ENCODE peak calls at places on chromosomes 1 and 21, in four cellular contexts. One of them, this sample, is unnamed.

GRCh38 chr1:207404849-207405525 is 49.1 kb upstream of the CR2 start:
- DNase-seq in OCI-LY7: peak; percentile 78
- DNase-seq in K562: peak; percentile 66
- DNase-seq in neuronal stem cell: peak; percentile 26
- DNase-seq in this sample: peak; percentile 76

GRCh38 chr1:182998482-182998881 is 24.7 kb upstream of the LAMC1 start:
- DNase-seq in OCI-LY7: no peak
- DNase-seq in neuronal stem cell: no peak
- DNase-seq in K562: no peak
- DNase-seq in this sample: no peak

GRCh38 chr1:77056525-77056924 is 162.7 kb downstream of the PIGK start:
- DNase-seq in OCI-LY7: no peak
- DNase-seq in K562: no peak
- DNase-seq in neuronal stem cell: no peak
- DNase-seq in this sample: no peak

GRCh38 chr1:207430602-207431001 is 23.5 kb upstream of the CR2 start:
- DNase-seq in neuronal stem cell: no peak
- DNase-seq in K562: no peak
- DNase-seq in OCI-LY7: peak; percentile 51
- DNase-seq in this sample: no peak

GRCh38 chr1:209356909-209357498 is 226.5 kb upstream of the CAMK1G start:
- DNase-seq in OCI-LY7: no peak
- DNase-seq in K562: no peak
- DNase-seq in neuronal stem cell: no peak
- DNase-seq in this sample: no peak

GRCh38 chr1:205510951-205511330 is 6.5 kb downstream of the CDK18 start:
- DNase-seq in K562: no peak
- DNase-seq in OCI-LY7: no peak
- DNase-seq in neuronal stem cell: no peak
- DNase-seq in this sample: no peak

GRCh38 chr1:224333939-224334701 is 4.1 kb upstream of the NVL start:
- DNase-seq in neuronal stem cell: no peak
- DNase-seq in K562: no peak
- DNase-seq in OCI-LY7: no peak
- DNase-seq in this sample: no peak

GRCh38 chr1:24557220-24557619 is 1.3 kb downstream of the NCMAP start:
- DNase-seq in neuronal stem cell: no peak
- DNase-seq in K562: no peak
- DNase-seq in OCI-LY7: no peak
- DNase-seq in this sample: no peak

GRCh38 chr1:37157634-37158033 is 123.3 kb upstream of the GRIK3 start:
- DNase-seq in OCI-LY7: no peak
- DNase-seq in neuronal stem cell: no peak
- DNase-seq in K562: no peak
- DNase-seq in this sample: no peak

GRCh38 chr1:208652300-208653160 is 408.3 kb upstream of the PLXNA2 start:
- DNase-seq in K562: peak; percentile 70
- DNase-seq in OCI-LY7: peak; percentile 37
- DNase-seq in neuronal stem cell: peak; percentile 45
- DNase-seq in this sample: peak; percentile 81

GRCh38 chr1:109863699-109864062 is 47.0 kb upstream of the CSF1 start:
- DNase-seq in K562: no peak
- DNase-seq in OCI-LY7: no peak
- DNase-seq in neuronal stem cell: no peak
- DNase-seq in this sample: no peak

GRCh38 chr1:83593073-83593472 is 405.9 kb downstream of the TTLL7 start:
- DNase-seq in K562: no peak
- DNase-seq in OCI-LY7: peak; percentile 21
- DNase-seq in neuronal stem cell: peak; percentile 12
- DNase-seq in this sample: no peak
- H3K9me3 ChIP-seq in K562: no peaks in the 10 kb centered on the region
- H3K9me3 ChIP-seq in OCI-LY7: no peaks in the 10 kb centered on the region
- H3K9me3 ChIP-seq in neuronal stem cell: peaks cover under 1% of the 10 kb centered on the region
- H3K9me3 ChIP-seq in this sample: no peaks in the 10 kb centered on the region

GRCh38 chr1:23050201-23050600 is 30.9 kb downstream of the KDM1A start:
- DNase-seq in OCI-LY7: no peak
- DNase-seq in neuronal stem cell: no peak
- DNase-seq in K562: no peak
- DNase-seq in this sample: no peak
- H3K36me3 ChIP-seq in OCI-LY7: peaks cover 44% of the 10 kb centered on the region
- H3K36me3 ChIP-seq in neuronal stem cell: peaks cover 9% of the 10 kb centered on the region
- H3K36me3 ChIP-seq in K562: peaks cover 52% of the 10 kb centered on the region
- H3K36me3 ChIP-seq in this sample: no peaks in the 10 kb centered on the region

GRCh38 chr1:153699768-153700167 is 21.3 kb downstream of the NPR1 start:
- DNase-seq in OCI-LY7: no peak
- DNase-seq in K562: no peak
- DNase-seq in neuronal stem cell: no peak
- DNase-seq in this sample: no peak

GRCh38 chr1:153699116-153699515 is 20.6 kb downstream of the NPR1 start:
- DNase-seq in OCI-LY7: no peak
- DNase-seq in neuronal stem cell: no peak
- DNase-seq in K562: peak; percentile 18
- DNase-seq in this sample: no peak

GRCh38 chr1:153697191-153697872 is 18.8 kb downstream of the NPR1 start:
- DNase-seq in OCI-LY7: no peak
- DNase-seq in K562: peak; percentile 93
- DNase-seq in neuronal stem cell: no peak
- DNase-seq in this sample: peak; percentile 41

GRCh38 chr1:153697873-153698647 is 19.6 kb downstream of the NPR1 start:
- DNase-seq in OCI-LY7: no peak
- DNase-seq in K562: peak; percentile 55
- DNase-seq in neuronal stem cell: no peak
- DNase-seq in this sample: no peak

DNA sequence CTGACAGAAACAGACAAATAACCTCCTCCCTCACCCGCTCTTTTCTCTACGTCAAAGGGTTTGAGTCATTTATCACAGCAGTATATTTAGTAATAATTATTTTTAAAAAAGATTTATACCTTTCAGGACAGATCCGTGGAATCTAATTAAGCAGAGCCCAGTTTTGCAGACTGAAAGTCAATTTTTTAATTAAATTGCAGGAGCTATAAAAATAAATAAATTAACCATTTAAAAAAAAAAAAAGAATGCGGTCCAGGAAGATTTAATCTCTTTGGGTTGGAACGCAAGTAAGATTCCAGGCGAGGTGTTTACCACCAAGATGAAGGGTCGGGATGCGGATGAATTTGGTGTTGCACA is 20.1 kb downstream of the NPR1 start:
- DNase-seq in OCI-LY7: no peak
- DNase-seq in neuronal stem cell: no peak
- DNase-seq in K562: no peak
- DNase-seq in this sample: no peak
- H3K4me2 ChIP-seq in OCI-LY7: no peak overlapping the region
- H3K4me2 ChIP-seq in neuronal stem cell: no peak overlapping the region
- H3K4me2 ChIP-seq in K562: peak overlapping the region; percentile 70
- H3K4me2 ChIP-seq in this sample: no peak overlapping the region

DNA sequence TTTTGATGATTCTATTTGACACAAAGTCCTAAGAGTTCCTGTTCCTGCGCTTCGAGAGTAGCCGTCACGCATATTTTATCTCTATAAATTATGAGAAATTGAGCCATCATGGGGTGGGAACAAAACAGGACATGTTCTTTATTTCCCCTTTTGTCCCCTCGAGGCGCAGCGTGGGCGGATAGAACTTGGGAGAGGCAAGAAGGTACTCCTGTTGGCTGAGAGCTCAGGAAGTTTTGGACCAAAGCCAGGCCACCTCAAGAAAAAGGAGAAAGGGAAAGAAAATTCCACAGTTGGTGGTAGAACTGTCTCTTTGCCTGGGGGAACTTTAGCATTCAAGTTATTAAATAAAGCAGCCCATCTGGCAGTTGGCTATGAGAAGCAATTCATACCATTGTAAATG is 76.4 kb upstream of the DSCAM start:
- DNase-seq in OCI-LY7: no peak
- DNase-seq in neuronal stem cell: no peak
- DNase-seq in K562: no peak
- DNase-seq in this sample: no peak
- H3K9me3 ChIP-seq in OCI-LY7: no peaks in the 10 kb centered on the region
- H3K9me3 ChIP-seq in neuronal stem cell: no peaks in the 10 kb centered on the region
- H3K9me3 ChIP-seq in K562: no peaks in the 10 kb centered on the region
- H3K9me3 ChIP-seq in this sample: peaks cover 3% of the 10 kb centered on the region

DNA sequence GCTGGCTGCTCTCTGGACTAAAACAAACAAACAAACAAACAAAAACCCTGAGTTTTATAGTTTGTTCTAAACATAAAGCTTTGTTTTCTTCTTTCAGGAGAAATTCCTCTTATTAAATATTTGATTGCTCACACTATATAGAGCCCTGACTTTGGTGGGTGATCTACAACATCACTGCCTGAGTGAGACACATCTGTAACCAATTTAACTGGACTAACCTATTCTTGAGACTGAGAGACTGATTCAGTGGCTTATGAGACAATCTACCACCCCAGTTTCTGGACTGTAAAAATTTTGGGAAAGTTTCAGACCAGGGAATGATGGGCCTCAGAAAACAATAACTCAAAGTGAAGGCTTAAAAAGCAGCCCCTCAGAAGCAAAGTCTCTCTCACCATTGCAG is 537.0 kb downstream of the NEGR1 start:
- DNase-seq in neuronal stem cell: no peak
- DNase-seq in OCI-LY7: no peak
- DNase-seq in K562: no peak
- DNase-seq in this sample: no peak
- H3K36me3 ChIP-seq in neuronal stem cell: no peaks in the 10 kb centered on the region
- H3K36me3 ChIP-seq in OCI-LY7: no peaks in the 10 kb centered on the region
- H3K36me3 ChIP-seq in K562: no peaks in the 10 kb centered on the region
- H3K36me3 ChIP-seq in this sample: no peaks in the 10 kb centered on the region

DNA sequence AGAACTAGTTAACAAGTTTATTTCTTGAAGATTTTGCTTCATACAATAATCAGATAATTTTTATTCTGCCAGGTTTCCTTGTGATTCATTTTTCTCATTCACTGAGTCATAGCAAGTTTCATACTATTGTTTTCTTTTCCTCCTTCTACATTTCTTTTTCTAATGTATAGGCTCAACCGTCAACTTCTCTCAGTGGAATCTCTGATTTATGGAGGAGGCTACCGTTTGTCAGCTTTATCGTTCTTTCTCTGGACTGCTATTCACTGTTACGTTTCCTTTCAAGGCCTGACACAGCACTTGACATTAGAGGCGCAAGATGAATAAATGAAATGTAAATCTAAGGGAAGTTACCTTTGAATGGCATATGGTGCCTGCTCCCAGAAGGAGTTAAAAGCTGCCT is 284.3 kb upstream of the NR5A2 start:
- DNase-seq in K562: no peak
- DNase-seq in OCI-LY7: no peak
- DNase-seq in neuronal stem cell: no peak
- DNase-seq in this sample: no peak
- H3K4me2 ChIP-seq in K562: no peak overlapping the region
- H3K4me2 ChIP-seq in OCI-LY7: no peak overlapping the region
- H3K4me2 ChIP-seq in neuronal stem cell: no peak overlapping the region
- H3K4me2 ChIP-seq in this sample: no peak overlapping the region

DNA sequence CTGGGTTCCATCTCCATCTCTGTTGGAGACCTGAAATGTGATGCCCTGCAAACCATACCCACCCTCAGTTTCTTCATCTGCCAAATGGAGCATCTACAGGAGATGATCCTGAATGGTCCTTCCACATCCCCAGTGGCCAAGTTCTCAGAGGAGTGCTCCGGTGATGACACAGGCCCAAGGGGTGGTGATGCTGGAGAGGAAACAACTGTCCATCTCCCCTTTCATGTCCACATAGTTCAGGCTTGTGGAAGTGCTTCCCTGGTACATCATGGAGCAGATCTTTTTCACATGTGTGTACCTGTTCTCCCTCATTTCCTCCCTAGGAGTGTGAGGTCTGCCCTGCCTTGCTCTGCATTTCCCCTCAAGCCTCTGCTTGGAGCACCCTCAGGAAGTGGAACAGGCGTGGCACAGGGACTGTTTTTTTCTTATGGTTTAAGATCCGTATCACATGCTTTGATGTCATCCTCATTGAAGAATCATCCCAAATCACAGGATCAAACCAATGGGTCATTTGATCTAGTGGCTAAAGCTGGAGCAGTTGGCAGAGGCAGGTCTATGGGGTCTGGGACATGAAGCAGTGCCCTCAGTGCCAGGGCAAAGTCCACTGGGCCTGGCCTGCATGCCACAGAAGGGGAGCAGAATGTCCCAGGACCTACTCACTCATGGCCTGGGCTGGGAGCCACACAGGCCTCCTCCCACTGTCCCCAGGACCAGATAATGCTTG is 8.2 kb upstream of the TRIM63 start:
- DNase-seq in K562: no peak
- DNase-seq in OCI-LY7: no peak
- DNase-seq in neuronal stem cell: no peak
- DNase-seq in this sample: no peak
- H3K9me3 ChIP-seq in K562: no peaks in the 10 kb centered on the region
- H3K9me3 ChIP-seq in OCI-LY7: no peaks in the 10 kb centered on the region
- H3K9me3 ChIP-seq in neuronal stem cell: no peaks in the 10 kb centered on the region
- H3K9me3 ChIP-seq in this sample: no peaks in the 10 kb centered on the region